ENCODE peak calls at places on chromosomes 11 and 22, in five cellular contexts. One of them, this sample, is unnamed.

GRCh38 chr22:43890901-43891331 is 897 bp downstream of the PNPLA5 start:
- DNase-seq in NCI-H2081: no peak
- DNase-seq in endothelial cell: no peak
- DNase-seq in iris pigment epithelial cell: no peak
- DNase-seq in activated CD8-positive, alpha-beta T cell treated with anti-CD3 and anti-CD28 coated beads, Interleukin-2, amount 10 ng/mL, durations not matched to agents 7 days and 5 days: no peak
- DNase-seq in this sample: no peak

GRCh38 chr11:10350341-10350740 is 45.5 kb downstream of the ADM start:
- DNase-seq in NCI-H2081: no peak
- DNase-seq in endothelial cell: no peak
- DNase-seq in iris pigment epithelial cell: peak
- DNase-seq in activated CD8-positive, alpha-beta T cell treated with anti-CD3 and anti-CD28 coated beads, Interleukin-2, amount 10 ng/mL, durations not matched to agents 7 days and 5 days: no peak
- DNase-seq in this sample: no peak

GRCh38 chr22:45997077-45997774 is 20.3 kb upstream of the WNT7B start:
- DNase-seq in NCI-H2081: peak
- DNase-seq in endothelial cell: peak
- DNase-seq in iris pigment epithelial cell: peak
- DNase-seq in activated CD8-positive, alpha-beta T cell treated with anti-CD3 and anti-CD28 coated beads, Interleukin-2, amount 10 ng/mL, durations not matched to agents 7 days and 5 days: peak
- DNase-seq in this sample: peak

GRCh38 chr11:65132238-65132987 is 1.9 kb downstream of the SYVN1 start:
- DNase-seq in NCI-H2081: no peak
- DNase-seq in endothelial cell: no peak
- DNase-seq in iris pigment epithelial cell: no peak
- DNase-seq in activated CD8-positive, alpha-beta T cell treated with anti-CD3 and anti-CD28 coated beads, Interleukin-2, amount 10 ng/mL, durations not matched to agents 7 days and 5 days: no peak
- DNase-seq in this sample: no peak

GRCh38 chr22:46947516-46948260 is 185.2 kb downstream of the TBC1D22A start:
- DNase-seq in NCI-H2081: no peak
- DNase-seq in endothelial cell: no peak
- DNase-seq in iris pigment epithelial cell: no peak
- DNase-seq in activated CD8-positive, alpha-beta T cell treated with anti-CD3 and anti-CD28 coated beads, Interleukin-2, amount 10 ng/mL, durations not matched to agents 7 days and 5 days: no peak
- DNase-seq in this sample: no peak

GRCh38 chr11:18526130-18526520 is 617 bp downstream of the TSG101 start:
- DNase-seq in NCI-H2081: no peak
- DNase-seq in endothelial cell: no peak
- DNase-seq in iris pigment epithelial cell: no peak
- DNase-seq in activated CD8-positive, alpha-beta T cell treated with anti-CD3 and anti-CD28 coated beads, Interleukin-2, amount 10 ng/mL, durations not matched to agents 7 days and 5 days: no peak
- DNase-seq in this sample: no peak

GRCh38 chr22:50146440-50147228 is 23.9 kb upstream of the PANX2 start:
- DNase-seq in NCI-H2081: no peak
- DNase-seq in endothelial cell: no peak
- DNase-seq in iris pigment epithelial cell: peak
- DNase-seq in activated CD8-positive, alpha-beta T cell treated with anti-CD3 and anti-CD28 coated beads, Interleukin-2, amount 10 ng/mL, durations not matched to agents 7 days and 5 days: no peak
- DNase-seq in this sample: peak

GRCh38 chr11:76329084-76329648 is 51.8 kb downstream of the THAP12 start:
- DNase-seq in NCI-H2081: no peak
- DNase-seq in endothelial cell: peak
- DNase-seq in iris pigment epithelial cell: peak
- DNase-seq in activated CD8-positive, alpha-beta T cell treated with anti-CD3 and anti-CD28 coated beads, Interleukin-2, amount 10 ng/mL, durations not matched to agents 7 days and 5 days: no peak
- DNase-seq in this sample: no peak

GRCh38 chr11:36035999-36036398 is 92.1 kb downstream of the LDLRAD3 start:
- DNase-seq in NCI-H2081: no peak
- DNase-seq in endothelial cell: no peak
- DNase-seq in iris pigment epithelial cell: no peak
- DNase-seq in activated CD8-positive, alpha-beta T cell treated with anti-CD3 and anti-CD28 coated beads, Interleukin-2, amount 10 ng/mL, durations not matched to agents 7 days and 5 days: no peak
- DNase-seq in this sample: no peak

GRCh38 chr11:131203041-131203440 is 167.4 kb upstream of the NTM start:
- DNase-seq in NCI-H2081: no peak
- DNase-seq in endothelial cell: no peak
- DNase-seq in iris pigment epithelial cell: no peak
- DNase-seq in activated CD8-positive, alpha-beta T cell treated with anti-CD3 and anti-CD28 coated beads, Interleukin-2, amount 10 ng/mL, durations not matched to agents 7 days and 5 days: no peak
- DNase-seq in this sample: no peak

GRCh38 chr11:33018840-33019239 is 3.2 kb downstream of the DEPDC7 start:
- DNase-seq in NCI-H2081: no peak
- DNase-seq in endothelial cell: no peak
- DNase-seq in iris pigment epithelial cell: no peak
- DNase-seq in activated CD8-positive, alpha-beta T cell treated with anti-CD3 and anti-CD28 coated beads, Interleukin-2, amount 10 ng/mL, durations not matched to agents 7 days and 5 days: no peak
- DNase-seq in this sample: no peak